ENCODE peak calls at places on chromosomes 1 and 21, in seven cellular contexts. V is A549, Q is SK-N-SH, I is GM23338, R is K562, G is Panc1, T is HCT116. E is an unnamed sample.

GRCh38 chr1:101959456-101959855 is 37.3 kb downstream of the OLFM3 start:
- DNase-seq in G (no peak), Q (no peak), R (no peak), I (no peak), T (no peak), V (no peak), E (no peak)

GRCh38 chr1:63454269-63454668 is 68.8 kb downstream of the ITGB3BP start:
- DNase-seq in I (peak), G (no peak), R (no peak), V (peak), T (no peak), Q (no peak), E (no peak)

GRCh38 chr1:147699686-147700041 is 29.3 kb upstream of the ACP6 start:
- DNase-seq in R (no peak), V (no peak), G (no peak), Q (no peak), I (no peak), T (no peak), E (no peak)

GRCh38 chr21:17370263-17370662 is 142.6 kb upstream of the CXADR start:
- DNase-seq in Q (no peak), R (no peak), I (peak), V (no peak), G (no peak), T (no peak), E (no peak)

GRCh38 chr1:200771625-200772555 is 33.2 kb downstream of the CAMSAP2 start:
- DNase-seq in R (no peak), V (no peak), G (no peak), T (peak), I (no peak), Q (no peak), E (no peak)

GRCh38 chr1:20739225-20739624 is 6.7 kb upstream of the SH2D5 start:
- DNase-seq in Q (no peak), G (no peak), V (peak), R (no peak), I (no peak), T (no peak), E (no peak)

GRCh38 chr1:225476538-225476988 is 48.7 kb upstream of the LBR start:
- DNase-seq in Q (no peak), I (no peak), G (no peak), V (no peak), T (no peak), R (no peak), E (no peak)

GRCh38 chr1:168834225-168834872 is 105.3 kb upstream of the DPT start:
- DNase-seq in V (peak), G (no peak), T (no peak), R (no peak), I (no peak), Q (no peak), E (no peak)

GRCh38 chr1:234925440-234926251 is 203.0 kb downstream of the TOMM20 start:
- DNase-seq in Q (no peak), I (peak), T (peak), R (no peak), V (peak), G (peak), E (no peak)

GRCh38 chr1:240465531-240465940 is 146.4 kb downstream of the GREM2 start:
- DNase-seq in G (no peak), T (no peak), R (no peak), V (no peak), Q (peak), I (peak), E (no peak)

GRCh38 chr1:17475729-17476128 is 36.3 kb upstream of the RCC2 start:
- DNase-seq in Q (peak), I (no peak), T (no peak), R (no peak), V (peak), G (no peak), E (no peak)

GRCh38 chr1:205668951-205669340 is 11.4 kb downstream of the SLC45A3 start:
- DNase-seq in I (no peak), Q (peak), T (no peak), G (no peak), R (peak), V (no peak), E (no peak)

GRCh38 chr1:6459850-6460265 is 6.1 kb downstream of the TNFRSF25 start:
- DNase-seq in T (no peak), I (no peak), G (no peak), R (peak), V (no peak), Q (no peak), E (no peak)

GRCh38 chr1:2014726-2015382 is 4.3 kb upstream of the GABRD start:
- DNase-seq in R (no peak), Q (no peak), I (no peak), V (no peak), G (no peak), T (no peak), E (no peak)

GRCh38 chr1:226444901-226445300 is 37.0 kb upstream of the PARP1 start:
- DNase-seq in G (no peak), I (peak), R (no peak), Q (no peak), V (no peak), T (no peak), E (no peak)

GRCh38 chr1:48859429-48859828 is 82.7 kb upstream of the BEND5 start:
- DNase-seq in T (no peak), I (no peak), V (no peak), Q (no peak), G (no peak), R (no peak), E (no peak)

GRCh38 chr1:233610628-233611027 is 3.3 kb upstream of the KCNK1 start:
- DNase-seq in V (no peak), R (peak), Q (no peak), I (no peak), T (no peak), G (no peak), E (no peak)

GRCh38 chr1:20093940-20094391 is 24.0 kb downstream of the PLA2G5 start:
- DNase-seq in T (no peak), G (no peak), V (no peak), Q (no peak), I (no peak), R (no peak), E (no peak)

GRCh38 chr1:214586621-214587020 is 16.4 kb upstream of the CENPF start:
- DNase-seq in R (no peak), I (no peak), Q (no peak), V (no peak), T (no peak), G (no peak), E (no peak)

DNA sequence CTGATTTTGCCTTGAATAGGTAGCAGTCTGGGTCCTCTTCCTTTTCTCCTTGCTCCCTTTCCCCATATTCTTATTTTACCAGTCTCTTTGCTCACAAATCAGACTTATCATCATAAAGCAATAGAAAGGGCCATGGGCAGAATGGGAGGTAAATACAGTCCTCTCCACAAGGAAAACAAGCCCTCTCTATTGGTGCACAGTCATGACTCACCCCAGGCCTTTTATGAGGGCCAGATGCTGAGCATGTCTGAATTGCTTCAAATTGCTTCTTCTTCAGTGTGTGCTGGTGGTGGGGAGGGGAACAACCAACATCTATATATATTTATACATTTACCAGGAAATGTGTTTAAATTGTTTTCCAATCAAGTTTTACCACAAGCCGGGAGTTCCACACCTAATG is 75.2 kb downstream of the GFI1 start:
- DNase-seq in I (no peak), R (no peak), Q (no peak), V (no peak), G (no peak), T (no peak), E (no peak)
- TF ChIP-seq REST in I (no peak), R (no peak), Q (no peak), V (no peak), G (no peak), T (no peak), E (no peak)

GRCh38 chr1:230463760-230464159 is 37.6 kb upstream of the PGBD5 start:
- DNase-seq in R (no peak), I (no peak), V (no peak), T (no peak), G (no peak), Q (no peak), E (no peak)

GRCh38 chr1:230463326-230463725 is 37.2 kb upstream of the PGBD5 start:
- DNase-seq in T (no peak), R (no peak), I (no peak), Q (no peak), G (no peak), V (no peak), E (no peak)

GRCh38 chr1:230458509-230458908 is 32.4 kb upstream of the PGBD5 start:
- DNase-seq in V (no peak), R (no peak), I (no peak), G (no peak), Q (no peak), T (no peak), E (peak)

GRCh38 chr1:230456478-230456877 is 30.3 kb upstream of the PGBD5 start:
- DNase-seq in Q (no peak), G (no peak), I (no peak), T (no peak), R (no peak), V (no peak), E (no peak)

DNA sequence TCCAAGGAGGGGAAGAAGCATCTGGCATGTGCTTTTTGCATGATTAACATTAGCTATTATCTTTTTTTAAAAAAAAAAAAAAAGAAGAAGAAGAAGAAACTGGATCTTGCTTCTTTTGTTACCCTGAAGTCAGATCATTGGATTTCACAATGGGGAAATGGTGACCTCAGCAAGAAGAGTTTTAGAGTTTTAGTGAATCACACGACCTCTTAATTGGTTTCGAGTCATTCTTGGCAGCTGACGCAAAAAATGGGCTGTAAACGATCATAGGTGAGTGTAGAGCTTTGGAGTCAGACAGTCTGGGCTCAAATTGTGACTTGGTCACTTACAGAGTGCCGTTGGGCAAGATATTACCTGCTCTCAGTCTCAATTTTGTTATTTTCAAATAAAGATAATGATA is 33.3 kb upstream of the PGBD5 start:
- DNase-seq in R (no peak), I (no peak), V (no peak), G (no peak), Q (no peak), T (no peak), E (peak)
- TF ChIP-seq REST in R (no peak), I (no peak), V (no peak), G (no peak), Q (no peak), T (no peak), E (no peak)

GRCh38 chr1:207181838-207182237 is 77.8 kb downstream of the C4BPA start:
- DNase-seq in I (peak), Q (no peak), R (no peak), T (no peak), V (peak), G (no peak), E (no peak)
- TF ChIP-seq REST in I (no peak), Q (no peak), R (no peak), T (no peak), V (no peak), G (no peak), E (no peak)

GRCh38 chr1:167387251-167387910 is 130.9 kb downstream of the CD247 start:
- DNase-seq in R (no peak), Q (no peak), V (no peak), G (no peak), T (no peak), I (no peak), E (no peak)
- TF ChIP-seq REST in R (no peak), Q (no peak), V (no peak), G (no peak), T (no peak), I (no peak), E (no peak)